ENCODE peak calls at places on chromosomes 1 and 21, in six cellular contexts. One of them, this sample, is unnamed.

GRCh38 chr1:94705755-94706154 is 114.4 kb upstream of the SLC44A3 start:
- DNase-seq in cerebellum: no peak
- DNase-seq in hepatic stellate cell: no peak
- DNase-seq in HTR-8/SVneo: no peak
- DNase-seq in sigmoid colon: no peak
- DNase-seq in GM13976: no peak
- DNase-seq in this sample: no peak

GRCh38 chr1:182054698-182055326 is 6.7 kb downstream of the ZNF648 start:
- DNase-seq in cerebellum: peak
- DNase-seq in sigmoid colon: no peak
- DNase-seq in HTR-8/SVneo: peak
- DNase-seq in GM13976: peak
- DNase-seq in hepatic stellate cell: no peak
- DNase-seq in this sample: no peak

GRCh38 chr1:29519108-29519507 is 282.8 kb downstream of the PTPRU start:
- DNase-seq in hepatic stellate cell: no peak
- DNase-seq in cerebellum: no peak
- DNase-seq in GM13976: no peak
- DNase-seq in sigmoid colon: peak
- DNase-seq in HTR-8/SVneo: no peak
- DNase-seq in this sample: no peak

GRCh38 chr1:1290238-1290731 is 10.0 kb downstream of the SCNN1D start:
- DNase-seq in HTR-8/SVneo: no peak
- DNase-seq in hepatic stellate cell: peak
- DNase-seq in GM13976: peak
- DNase-seq in sigmoid colon: no peak
- DNase-seq in cerebellum: no peak
- DNase-seq in this sample: no peak

GRCh38 chr1:215637041-215637573 is 70.0 kb downstream of the KCTD3 start:
- DNase-seq in GM13976: no peak
- DNase-seq in hepatic stellate cell: peak
- DNase-seq in HTR-8/SVneo: no peak
- DNase-seq in cerebellum: no peak
- DNase-seq in sigmoid colon: peak
- DNase-seq in this sample: no peak

GRCh38 chr1:228938248-228938891 is 203.1 kb downstream of the RHOU start:
- DNase-seq in sigmoid colon: no peak
- DNase-seq in GM13976: no peak
- DNase-seq in hepatic stellate cell: no peak
- DNase-seq in cerebellum: no peak
- DNase-seq in HTR-8/SVneo: no peak
- DNase-seq in this sample: no peak

GRCh38 chr1:53160924-53161378 is 18.5 kb upstream of the SLC1A7 start:
- DNase-seq in HTR-8/SVneo: no peak
- DNase-seq in GM13976: no peak
- DNase-seq in cerebellum: no peak
- DNase-seq in hepatic stellate cell: no peak
- DNase-seq in sigmoid colon: no peak
- DNase-seq in this sample: no peak

GRCh38 chr1:228889289-228889688 is 154.0 kb downstream of the RHOU start:
- DNase-seq in cerebellum: no peak
- DNase-seq in HTR-8/SVneo: no peak
- DNase-seq in GM13976: no peak
- DNase-seq in sigmoid colon: no peak
- DNase-seq in hepatic stellate cell: no peak
- DNase-seq in this sample: no peak

GRCh38 chr1:38680801-38681510 is 178.6 kb downstream of the RRAGC start:
- DNase-seq in GM13976: no peak
- DNase-seq in sigmoid colon: no peak
- DNase-seq in cerebellum: no peak
- DNase-seq in hepatic stellate cell: no peak
- DNase-seq in HTR-8/SVneo: no peak
- DNase-seq in this sample: no peak

GRCh38 chr1:221449801-221450470 is 292.0 kb downstream of the DUSP10 start:
- DNase-seq in HTR-8/SVneo: no peak
- DNase-seq in hepatic stellate cell: no peak
- DNase-seq in cerebellum: no peak
- DNase-seq in GM13976: no peak
- DNase-seq in sigmoid colon: no peak
- DNase-seq in this sample: no peak

GRCh38 chr21:45972716-45973474 is 8.7 kb upstream of the COL6A1 start:
- DNase-seq in HTR-8/SVneo: no peak
- DNase-seq in GM13976: peak
- DNase-seq in sigmoid colon: peak
- DNase-seq in hepatic stellate cell: peak
- DNase-seq in cerebellum: no peak
- DNase-seq in this sample: no peak

GRCh38 chr1:22753396-22754083 is 42.9 kb downstream of the EPHB2 start:
- DNase-seq in HTR-8/SVneo: no peak
- DNase-seq in hepatic stellate cell: peak
- DNase-seq in GM13976: no peak
- DNase-seq in cerebellum: no peak
- DNase-seq in sigmoid colon: peak
- DNase-seq in this sample: no peak

GRCh38 chr1:109636201-109636952 is 16.7 kb downstream of the AMPD2 start:
- DNase-seq in hepatic stellate cell: peak
- DNase-seq in sigmoid colon: peak
- DNase-seq in cerebellum: no peak
- DNase-seq in HTR-8/SVneo: no peak
- DNase-seq in GM13976: no peak
- DNase-seq in this sample: no peak

GRCh38 chr1:110003747-110004428 is 19.3 kb downstream of the AHCYL1 start:
- DNase-seq in GM13976: peak
- DNase-seq in sigmoid colon: peak
- DNase-seq in cerebellum: no peak
- DNase-seq in HTR-8/SVneo: peak
- DNase-seq in hepatic stellate cell: peak
- DNase-seq in this sample: peak

GRCh38 chr21:38487906-38488639 is 10.2 kb downstream of the ERG start:
- DNase-seq in GM13976: no peak
- DNase-seq in cerebellum: no peak
- DNase-seq in sigmoid colon: no peak
- DNase-seq in hepatic stellate cell: no peak
- DNase-seq in HTR-8/SVneo: no peak
- DNase-seq in this sample: no peak

GRCh38 chr1:69201716-69202115 is 366.0 kb upstream of the LRRC7 start:
- DNase-seq in cerebellum: no peak
- DNase-seq in hepatic stellate cell: no peak
- DNase-seq in HTR-8/SVneo: no peak
- DNase-seq in sigmoid colon: no peak
- DNase-seq in GM13976: no peak
- DNase-seq in this sample: no peak

GRCh38 chr1:20165522-20165951 is 20.4 kb upstream of the UBXN10 start:
- DNase-seq in HTR-8/SVneo: no peak
- DNase-seq in cerebellum: no peak
- DNase-seq in GM13976: peak
- DNase-seq in sigmoid colon: no peak
- DNase-seq in hepatic stellate cell: no peak
- DNase-seq in this sample: no peak

GRCh38 chr1:212683357-212683722 is 16.3 kb downstream of the BATF3 start:
- DNase-seq in HTR-8/SVneo: no peak
- DNase-seq in sigmoid colon: no peak
- DNase-seq in cerebellum: no peak
- DNase-seq in GM13976: peak
- DNase-seq in hepatic stellate cell: no peak
- DNase-seq in this sample: no peak

GRCh38 chr1:2194319-2194897 is at the start of gene FAAP20:
- DNase-seq in sigmoid colon: peak
- DNase-seq in GM13976: peak
- DNase-seq in hepatic stellate cell: peak
- DNase-seq in HTR-8/SVneo: peak
- DNase-seq in cerebellum: peak
- DNase-seq in this sample: no peak

This sample was measured in SIG-M5.